ENCODE peak calls at places on chromosomes 4 and X, in four cellular contexts. L is K562, Q is HepG2, R is HCT116. U is an unnamed sample.

GRCh38 chr4:10917475-10918103 is 233.0 kb upstream of the CLNK start:
- DNase-seq in L (no peak), Q (no peak), R (no peak), U (no peak)

GRCh38 chrX:153919281-153919680 is 6.8 kb downstream of the ARHGAP4 start:
- DNase-seq in L (no peak), Q (no peak), R (no peak), U (no peak)

GRCh38 chr4:3021627-3022026 is 52.7 kb downstream of the HTT-AS start:
- DNase-seq in L (no peak), Q (no peak), R (no peak), U (no peak)

GRCh38 chr4:176277162-176277904 is 8.3 kb upstream of the ASB5 start:
- DNase-seq in L (peak; percentile 36), Q (peak; percentile 39), R (peak; percentile 39), U (no peak)

GRCh38 chr4:143473334-143474126 is 40.0 kb upstream of the SMARCA5 start:
- DNase-seq in L (no peak), Q (peak; percentile 17), R (no peak), U (no peak)

GRCh38 chr4:141028024-141028529 is 105.2 kb downstream of the RNF150 start:
- DNase-seq in L (no peak), Q (no peak), R (no peak), U (no peak)

GRCh38 chr4:80072607-80073361 is at the start of gene ANTXR2:
- DNase-seq in L (peak; percentile 82), Q (peak; percentile 70), R (peak; percentile 49), U (no peak)

GRCh38 chr4:36414248-36414647 is 132.8 kb downstream of the DTHD1 start:
- DNase-seq in L (no peak), Q (no peak), R (no peak), U (no peak)

GRCh38 chrX:43949669-43950068 is 23.5 kb downstream of the NDP start:
- DNase-seq in L (no peak), Q (peak; percentile 10), R (peak; percentile 28), U (no peak)

GRCh38 chrX:41384041-41384705 is 50.2 kb downstream of the DDX3X start:
- DNase-seq in L (peak; percentile 53), Q (no peak), R (peak; percentile 51), U (no peak)

GRCh38 chrX:57044226-57044625 is 48.9 kb upstream of the SPIN3 start:
- DNase-seq in L (no peak), Q (no peak), R (no peak), U (no peak)

GRCh38 chr4:101184668-101185067 is 162.7 kb downstream of the PPP3CA start:
- DNase-seq in L (no peak), Q (no peak), R (no peak), U (no peak)

GRCh38 chr4:81913427-81913878 is 441.7 kb upstream of the RASGEF1B start:
- DNase-seq in L (peak; percentile 78), Q (peak; percentile 48), R (peak; percentile 49), U (peak; percentile 12)

GRCh38 chrX:119622356-119623232 is 16.4 kb upstream of the NKRF start:
- DNase-seq in L (no peak), Q (no peak), R (no peak), U (no peak)
- TF ChIP-seq TCF7L2 in L (no peak), Q (no peak), R (no peak), U (peak; percentile 31)

DNA sequence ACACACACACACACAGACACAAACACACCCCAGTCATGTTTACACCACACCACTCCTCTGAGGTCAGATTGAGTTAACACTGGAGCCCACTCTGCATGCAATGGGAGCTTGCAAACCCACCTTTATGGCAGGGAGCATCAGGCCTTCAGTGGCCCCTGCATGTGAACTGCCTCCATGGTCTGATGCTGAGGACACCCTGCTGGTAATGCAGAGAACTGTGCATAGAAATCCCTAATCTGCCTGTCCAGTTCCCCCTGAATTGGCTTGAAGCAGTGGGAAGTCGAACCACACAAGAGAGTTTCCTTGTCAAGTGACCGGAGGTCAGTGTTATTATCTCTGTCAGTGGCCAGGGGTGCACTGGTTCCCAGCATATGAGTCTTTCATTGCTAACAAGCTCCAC is 59.8 kb downstream of the ANOS1 start:
- DNase-seq in L (no peak), Q (no peak), R (no peak), U (no peak)
- TF ChIP-seq TCF7L2 in L (no peak), Q (no peak), R (no peak), U (no peak)

GRCh38 chrX:114712466-114712865 is 128.6 kb downstream of the HTR2C start:
- DNase-seq in L (no peak), Q (no peak), R (no peak), U (no peak)

DNA sequence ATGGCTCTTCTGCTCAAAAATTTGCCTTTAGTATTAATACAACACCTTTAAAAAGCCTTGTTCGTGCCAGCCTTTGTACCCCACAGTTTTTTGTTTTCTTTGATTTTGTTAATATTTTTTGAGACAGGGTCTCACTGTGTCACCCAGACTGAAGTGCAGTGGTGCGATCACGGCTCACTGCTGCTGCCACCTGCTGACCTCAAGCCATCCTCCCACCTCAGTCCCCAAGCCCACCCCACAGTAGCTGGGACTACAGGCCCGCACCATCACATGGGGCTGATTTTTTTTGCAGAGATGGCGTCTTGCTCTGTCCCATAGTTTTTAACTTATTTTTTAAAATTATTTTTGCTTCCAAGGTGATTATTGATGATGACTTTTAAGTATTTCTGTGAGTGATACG is 134.0 kb downstream of the HTR2C start:
- DNase-seq in L (peak; percentile 4), Q (no peak), R (no peak), U (no peak)
- TF ChIP-seq TCF7L2 in L (no peak), Q (no peak), R (no peak), U (no peak)

GRCh38 chr4:107834241-107834856 is 9.6 kb downstream of the SGMS2 start:
- DNase-seq in L (no peak), Q (no peak), R (no peak), U (no peak)

GRCh38 chr4:107828315-107828714 is 3.6 kb downstream of the SGMS2 start:
- DNase-seq in L (no peak), Q (no peak), R (no peak), U (no peak)

GRCh38 chr4:107835409-107835808 is 10.7 kb downstream of the SGMS2 start:
- DNase-seq in L (no peak), Q (no peak), R (no peak), U (no peak)

GRCh38 chr4:107832275-107832807 is 7.6 kb downstream of the SGMS2 start:
- DNase-seq in L (no peak), Q (no peak), R (no peak), U (no peak)

GRCh38 chr4:107831140-107831539 is 6.4 kb downstream of the SGMS2 start:
- DNase-seq in L (no peak), Q (no peak), R (no peak), U (no peak)
- TF ChIP-seq TCF7L2 in L (no peak), Q (no peak), R (no peak), U (no peak)

GRCh38 chrX:121132675-121133074 is 85.3 kb downstream of the GLUD2 start:
- DNase-seq in L (no peak), Q (no peak), R (no peak), U (no peak)

DNA sequence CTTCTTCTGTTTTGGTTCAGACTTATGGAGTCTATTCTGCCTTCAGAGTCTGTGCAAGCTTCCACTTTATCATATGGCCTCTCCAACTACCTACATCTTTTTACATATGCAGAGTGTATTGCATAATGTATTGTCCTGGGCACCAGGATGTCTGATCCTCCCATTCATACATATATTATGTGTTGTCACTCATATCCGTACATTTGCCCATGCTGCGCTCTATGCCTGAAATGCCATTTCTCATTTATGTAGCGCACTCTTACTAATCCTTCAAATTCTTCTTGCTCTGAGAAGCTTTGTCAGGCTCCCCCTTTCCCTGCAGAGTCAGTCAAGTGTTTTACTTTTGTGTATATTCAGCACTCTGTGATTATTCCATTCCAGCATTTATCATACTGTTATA is 81.5 kb downstream of the GLUD2 start:
- DNase-seq in L (no peak), Q (no peak), R (no peak), U (no peak)
- TF ChIP-seq TCF7L2 in L (no peak), Q (no peak), R (no peak), U (no peak)

GRCh38 chr4:91958651-91959050 is 345.1 kb upstream of the GRID2 start:
- DNase-seq in L (peak; percentile 3), Q (no peak), R (no peak), U (no peak)

GRCh38 chr4:91965166-91965565 is 338.6 kb upstream of the GRID2 start:
- DNase-seq in L (no peak), Q (no peak), R (no peak), U (no peak)

GRCh38 chr4:91963489-91963888 is 340.3 kb upstream of the GRID2 start:
- DNase-seq in L (no peak), Q (no peak), R (no peak), U (no peak)

GRCh38 chr4:91957963-91958362 is 345.8 kb upstream of the GRID2 start:
- DNase-seq in L (no peak), Q (no peak), R (no peak), U (no peak)

DNA sequence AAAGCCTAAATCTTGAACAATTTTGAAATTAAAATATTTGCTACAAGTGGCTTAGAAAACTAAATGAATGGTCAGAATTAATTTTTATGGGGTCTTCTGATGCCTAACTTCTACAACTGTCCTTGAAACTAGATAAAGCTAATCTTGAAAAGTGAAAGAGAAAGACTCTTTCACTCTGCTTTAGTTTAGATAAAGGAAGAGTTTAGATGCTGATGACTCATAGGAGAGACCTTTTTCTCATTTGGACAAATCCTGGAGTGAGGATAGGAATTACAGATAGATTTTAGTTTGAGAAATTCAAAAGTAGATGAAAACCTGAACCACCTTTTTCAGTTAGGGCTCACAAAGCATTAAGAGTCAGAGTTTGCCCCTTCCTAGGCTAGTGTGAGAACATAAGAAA is 342.3 kb upstream of the GRID2 start:
- DNase-seq in L (no peak), Q (no peak), R (no peak), U (no peak)
- TF ChIP-seq TCF7L2 in L (no peak), Q (no peak), R (no peak), U (no peak)

GRCh38 chrX:24733111-24733510 is 39.4 kb downstream of the POLA1 start:
- DNase-seq in L (no peak), Q (no peak), R (no peak), U (no peak)
- TF ChIP-seq TCF7L2 in L (no peak), Q (no peak), R (no peak), U (no peak)

GRCh38 chr4:94798808-94799207 is 41.1 kb downstream of the BMPR1B start:
- DNase-seq in L (no peak), Q (no peak), R (no peak), U (no peak)
- TF ChIP-seq TCF7L2 in L (no peak), Q (no peak), R (no peak), U (no peak)

DNA sequence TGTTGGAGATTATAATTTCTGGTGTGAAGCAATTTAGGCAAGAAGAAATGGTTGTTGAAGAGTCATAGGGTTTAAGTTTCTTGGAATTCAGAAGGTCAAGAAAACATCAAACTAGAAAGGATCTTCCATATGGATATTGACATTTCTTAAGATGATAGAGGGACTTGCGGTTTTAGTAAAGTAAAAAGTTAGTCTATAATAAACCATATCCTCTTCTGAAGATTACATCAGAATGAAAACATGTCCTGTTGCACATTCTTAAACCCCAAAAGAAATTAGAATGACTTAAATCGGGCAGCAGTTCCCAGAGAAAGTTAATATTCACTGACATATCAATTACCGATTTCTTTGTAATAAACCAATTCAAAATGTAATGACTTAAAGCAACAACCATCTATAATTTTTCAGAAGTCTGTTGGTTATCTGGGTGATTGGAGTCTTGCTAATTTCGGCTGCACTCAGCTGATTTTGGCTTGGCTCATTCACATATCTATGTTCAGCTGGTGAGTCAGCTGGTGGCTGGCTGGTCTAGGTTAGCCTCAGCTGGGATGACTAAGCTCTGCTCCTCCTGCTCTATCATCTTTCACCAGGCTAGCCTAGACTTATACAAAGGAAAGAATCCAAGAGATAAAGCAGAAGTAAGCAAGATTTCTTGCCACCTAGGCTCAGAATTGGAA is 24.4 kb upstream of the DYNLT3 start:
- DNase-seq in L (peak; percentile 31), Q (no peak), R (peak; percentile 12), U (peak; percentile 62)
- TF ChIP-seq TCF7L2 in L (no peak), Q (no peak), R (no peak), U (no peak)

GRCh38 chr4:25915359-25915716 is 1.3 kb downstream of the SMIM20 start:
- DNase-seq in L (peak; percentile 69), Q (no peak), R (no peak), U (no peak)
- TF ChIP-seq TCF7L2 in L (no peak), Q (no peak), R (no peak), U (no peak)

U was measured in Panc1.